ENCODE peak calls at places on chromosomes 13 and 19, in nine cellular contexts. L, C, H, O, N, K, P, J and F are unnamed samples.

GRCh38 chr19:35211545-35212230 is 16.9 kb downstream of the FAM187B start:
- DNase-seq in L (no peak), C (no peak), H (no peak), O (peak), N (peak), K (no peak), P (no peak), J (no peak), F (no peak)

GRCh38 chr13:91368101-91368500 is 20.6 kb downstream of the MIR17HG start:
- DNase-seq in L (no peak), C (no peak), H (no peak), O (no peak), N (no peak), K (no peak), P (no peak), J (no peak), F (no peak)

GRCh38 chr13:32115069-32115468 is 83.5 kb downstream of the FRY start:
- DNase-seq in L (no peak), C (no peak), H (no peak), O (no peak), N (no peak), K (no peak), P (no peak), J (no peak), F (no peak)

GRCh38 chr13:59120297-59120843 is 1043.4 kb downstream of the DIAPH3 start:
- DNase-seq in L (peak), C (no peak), H (no peak), O (no peak), N (no peak), K (no peak), P (no peak), J (no peak), F (peak)

GRCh38 chr19:14175351-14175792 is 30.6 kb downstream of the ADGRL1 start:
- DNase-seq in L (no peak), C (no peak), H (no peak), O (no peak), N (no peak), K (no peak), P (no peak), J (no peak), F (no peak)

GRCh38 chr19:7386308-7386707 is 37.6 kb downstream of the ARHGEF18 start:
- DNase-seq in L (no peak), C (no peak), H (no peak), O (no peak), N (no peak), K (peak), P (peak), J (no peak), F (no peak)

GRCh38 chr19:15180451-15181390 is 20.1 kb downstream of the NOTCH3 start:
- DNase-seq in L (no peak), C (no peak), H (peak), O (no peak), N (no peak), K (no peak), P (peak), J (peak), F (no peak)

GRCh38 chr13:52786747-52787146 is 47.1 kb upstream of the CNMD start:
- DNase-seq in L (no peak), C (no peak), H (no peak), O (no peak), N (no peak), K (no peak), P (no peak), J (no peak), F (no peak)

GRCh38 chr13:107365466-107366215 is 797.7 kb upstream of the ARGLU1 start:
- DNase-seq in L (peak), C (no peak), H (no peak), O (no peak), N (no peak), K (peak), P (peak), J (no peak), F (peak)

GRCh38 chr19:13839938-13840750 is 36.8 kb upstream of the NANOS3 start:
- DNase-seq in L (no peak), C (no peak), H (peak), O (no peak), N (no peak), K (peak), P (peak), J (peak), F (no peak)

GRCh38 chr19:1825909-1826556 is 14.0 kb upstream of the ATP8B3 start:
- DNase-seq in L (peak), C (no peak), H (peak), O (peak), N (peak), K (peak), P (peak), J (peak), F (peak)

GRCh38 chr19:48496959-48497727 is 14.5 kb downstream of the LMTK3 start:
- DNase-seq in L (no peak), C (no peak), H (no peak), O (no peak), N (no peak), K (no peak), P (no peak), J (no peak), F (no peak)

GRCh38 chr19:5186293-5187050 is 154.1 kb downstream of the PTPRS start:
- DNase-seq in L (peak), C (no peak), H (no peak), O (no peak), N (no peak), K (peak), P (peak), J (no peak), F (peak)

GRCh38 chr13:23322353-23323336 is 110.9 kb downstream of the SACS start:
- DNase-seq in L (no peak), C (no peak), H (no peak), O (no peak), N (no peak), K (peak), P (peak), J (no peak), F (no peak)

GRCh38 chr19:8355631-8356402 is 8.1 kb upstream of the ANGPTL4 start:
- DNase-seq in L (peak), C (peak), H (peak), O (no peak), N (no peak), K (peak), P (peak), J (no peak), F (peak)

GRCh38 chr13:85314686-85315085 is 484.5 kb downstream of the SLITRK6 start:
- DNase-seq in L (no peak), C (no peak), H (no peak), O (no peak), N (no peak), K (no peak), P (no peak), J (no peak), F (no peak)

GRCh38 chr19:53102701-53103140 is 501 bp downstream of the ZNF160 start:
- DNase-seq in L (peak), C (no peak), H (no peak), O (no peak), N (peak), K (no peak), P (peak), J (peak), F (peak)

GRCh38 chr13:101623469-101624209 is 171.2 kb downstream of the ITGBL1 start:
- DNase-seq in L (peak), C (no peak), H (no peak), O (no peak), N (no peak), K (peak), P (peak), J (no peak), F (no peak)

GRCh38 chr13:88926890-88927502 is 1255.8 kb downstream of the SLITRK5 start:
- DNase-seq in L (no peak), C (no peak), H (no peak), O (no peak), N (no peak), K (no peak), P (no peak), J (peak), F (no peak)

GRCh38 chr13:26051231-26052135 is at the start of gene SHISA2:
- DNase-seq in L (peak), C (no peak), H (no peak), O (no peak), N (peak), K (peak), P (peak), J (peak), F (peak)

GRCh38 chr13:97471721-97472120 is 37.8 kb downstream of the RAP2A start:
- DNase-seq in L (peak), C (no peak), H (no peak), O (no peak), N (no peak), K (no peak), P (no peak), J (no peak), F (no peak)

GRCh38 chr19:33263325-33264023 is 37.8 kb upstream of the SLC7A10 start:
- DNase-seq in L (no peak), C (no peak), H (no peak), O (no peak), N (no peak), K (no peak), P (no peak), J (no peak), F (no peak)

GRCh38 chr19:54158812-54159351 is 639 bp downstream of the LENG1 start:
- DNase-seq in L (no peak), C (no peak), H (no peak), O (no peak), N (no peak), K (no peak), P (no peak), J (no peak), F (no peak)

GRCh38 chr13:68995972-68996670 is 1111.5 kb upstream of the ATXN8OS start:
- DNase-seq in L (no peak), C (no peak), H (no peak), O (no peak), N (no peak), K (no peak), P (no peak), J (no peak), F (no peak)

GRCh38 chr19:15636026-15636425 is 4.7 kb upstream of the CYP4F3 start:
- DNase-seq in L (no peak), C (no peak), H (no peak), O (no peak), N (no peak), K (no peak), P (no peak), J (no peak), F (no peak)

GRCh38 chr13:35978607-35979316 is 152.4 kb downstream of the DCLK1 start:
- DNase-seq in L (peak), C (no peak), H (peak), O (no peak), N (no peak), K (peak), P (peak), J (no peak), F (peak)

GRCh38 chr19:35557539-35558399 is 5.7 kb downstream of the ATP4A start:
- DNase-seq in L (peak), C (no peak), H (peak), O (no peak), N (peak), K (peak), P (peak), J (peak), F (peak)

GRCh38 chr19:6066661-6067646 is 43.3 kb downstream of the RFX2 start:
- DNase-seq in L (peak), C (peak), H (peak), O (peak), N (peak), K (peak), P (peak), J (peak), F (peak)

GRCh38 chr19:49848938-49849337 is 2.0 kb upstream of the PTOV1 start:
- DNase-seq in L (no peak), C (no peak), H (no peak), O (no peak), N (no peak), K (no peak), P (no peak), J (no peak), F (no peak)

GRCh38 chr19:29967623-29968022 is 25.6 kb downstream of the URI1 start:
- DNase-seq in L (peak), C (no peak), H (no peak), O (no peak), N (no peak), K (no peak), P (peak), J (no peak), F (peak)

GRCh38 chr19:46849610-46850009 is 1.0 kb downstream of the AP2S1 start:
- DNase-seq in L (peak), C (no peak), H (no peak), O (no peak), N (no peak), K (no peak), P (no peak), J (peak), F (no peak)

GRCh38 chr13:36758345-36758744 is 60.7 kb upstream of the RFXAP start:
- DNase-seq in L (no peak), C (no peak), H (peak), O (no peak), N (no peak), K (no peak), P (no peak), J (no peak), F (no peak)

GRCh38 chr13:29369060-29369743 is 226.3 kb downstream of the SLC7A1 start:
- DNase-seq in L (peak), C (no peak), H (no peak), O (no peak), N (no peak), K (peak), P (peak), J (no peak), F (peak)

GRCh38 chr19:11964858-11965645 is at the start of gene ZNF763:
- DNase-seq in L (peak), C (peak), H (peak), O (peak), N (peak), K (peak), P (peak), J (peak), F (peak)

GRCh38 chr13:74465279-74465678 is 331.1 kb upstream of the KLF12 start:
- DNase-seq in L (no peak), C (no peak), H (no peak), O (no peak), N (no peak), K (no peak), P (no peak), J (no peak), F (no peak)

GRCh38 chr19:38849746-38850230 is at the start of gene HNRNPL:
- DNase-seq in L (no peak), C (no peak), H (peak), O (no peak), N (peak), K (no peak), P (no peak), J (peak), F (no peak)

GRCh38 chr19:29308977-29309520 is 96.1 kb upstream of the UQCRFS1 start:
- DNase-seq in L (no peak), C (no peak), H (no peak), O (no peak), N (no peak), K (no peak), P (no peak), J (no peak), F (no peak)

GRCh38 chr19:4981681-4981958 is 12.7 kb downstream of the KDM4B start:
- DNase-seq in L (no peak), C (no peak), H (no peak), O (no peak), N (no peak), K (no peak), P (no peak), J (no peak), F (no peak)

GRCh38 chr19:31167695-31168094 is 181.5 kb downstream of the TSHZ3 start:
- DNase-seq in L (no peak), C (no peak), H (no peak), O (no peak), N (no peak), K (no peak), P (no peak), J (no peak), F (no peak)

GRCh38 chr19:42514449-42514848 is 13.8 kb downstream of the CEACAM1 start:
- DNase-seq in L (no peak), C (no peak), H (no peak), O (no peak), N (no peak), K (peak), P (peak), J (no peak), F (no peak)

GRCh38 chr13:96000069-96000468 is 53.1 kb downstream of the UGGT2 start:
- DNase-seq in L (peak), C (no peak), H (no peak), O (no peak), N (no peak), K (no peak), P (no peak), J (no peak), F (no peak)
- TF ChIP-seq CTCF in L (no peak), C (no peak), H (no peak), O (no peak), N (no peak), K (no peak), P (no peak), J (no peak), F (no peak)

GRCh38 chr19:17966497-17967257 is at the start of gene KCNN1:
- DNase-seq in L (no peak), C (no peak), H (no peak), O (no peak), N (no peak), K (no peak), P (no peak), J (no peak), F (no peak)

GRCh38 chr19:17966115-17966455 is 822 bp upstream of the KCNN1 start:
- DNase-seq in L (no peak), C (no peak), H (no peak), O (no peak), N (no peak), K (no peak), P (no peak), J (no peak), F (no peak)

GRCh38 chr19:17969096-17969792 is 2.3 kb downstream of the KCNN1 start:
- DNase-seq in L (no peak), C (no peak), H (no peak), O (no peak), N (no peak), K (no peak), P (no peak), J (no peak), F (no peak)

GRCh38 chr19:17968376-17968775 is 1.5 kb downstream of the KCNN1 start:
- DNase-seq in L (no peak), C (no peak), H (no peak), O (no peak), N (no peak), K (no peak), P (no peak), J (no peak), F (no peak)

GRCh38 chr19:17967258-17968051 is 548 bp downstream of the KCNN1 start:
- DNase-seq in L (no peak), C (no peak), H (no peak), O (no peak), N (no peak), K (no peak), P (no peak), J (no peak), F (no peak)
- H3K4me3 ChIP-seq in L (no peak), C (no peak), H (no peak), O (no peak), N (no peak), K (no peak), P (no peak), J (no peak), F (peak)

GRCh38 chr13:77749481-77749880 is 52.0 kb downstream of the SLAIN1 start:
- DNase-seq in L (no peak), C (no peak), H (no peak), O (no peak), N (no peak), K (no peak), P (no peak), J (no peak), F (no peak)
- TF ChIP-seq CTCF in L (no peak), C (no peak), H (no peak), O (no peak), N (no peak), K (no peak), P (no peak), J (no peak), F (no peak)

DNA sequence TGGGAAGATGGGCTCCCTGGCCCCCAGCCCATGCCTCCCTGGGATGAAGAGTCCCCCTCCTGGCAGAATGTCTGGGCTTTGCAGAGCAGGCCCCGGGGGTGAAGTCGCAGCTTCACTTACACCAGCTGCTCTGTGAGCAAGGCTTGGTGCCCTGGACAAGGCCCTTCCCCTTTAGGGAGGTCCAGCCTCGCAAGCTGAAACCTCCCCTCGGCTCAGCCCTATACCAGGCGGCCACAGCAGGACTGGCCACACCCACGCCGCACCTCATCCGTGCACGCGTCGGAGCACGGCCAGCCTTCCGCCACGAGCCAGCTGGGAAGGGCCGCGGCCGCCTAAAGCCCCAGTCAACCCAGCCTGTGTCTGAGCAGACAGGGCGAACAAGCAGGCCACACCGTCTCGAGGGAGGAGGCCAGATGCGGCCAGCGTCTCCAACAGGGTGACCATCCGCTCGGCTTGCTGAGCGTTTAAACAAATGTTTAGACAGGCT is 83.2 kb upstream of the MCF2L start:
- DNase-seq in L (peak), C (no peak), H (peak), O (peak), N (peak), K (peak), P (peak), J (peak), F (peak)
- H3K4me3 ChIP-seq in L (peak), C (peak), H (no peak), O (no peak), N (peak), K (no peak), P (peak), J (peak), F (peak)

GRCh38 chr19:41253660-41254059 is 10.5 kb upstream of the HNRNPUL1 start:
- DNase-seq in L (no peak), C (no peak), H (no peak), O (no peak), N (no peak), K (no peak), P (no peak), J (no peak), F (no peak)

GRCh38 chr19:41244117-41244516 is 20.1 kb upstream of the HNRNPUL1 start:
- DNase-seq in L (no peak), C (no peak), H (no peak), O (no peak), N (no peak), K (no peak), P (no peak), J (no peak), F (no peak)

GRCh38 chr19:41245779-41246297 is 18.3 kb upstream of the HNRNPUL1 start:
- DNase-seq in L (no peak), C (no peak), H (no peak), O (no peak), N (no peak), K (no peak), P (no peak), J (no peak), F (no peak)

GRCh38 chr19:41249707-41250423 is 14.3 kb upstream of the HNRNPUL1 start:
- DNase-seq in L (no peak), C (no peak), H (no peak), O (no peak), N (no peak), K (peak), P (peak), J (no peak), F (no peak)

GRCh38 chr19:41248895-41249294 is 15.3 kb upstream of the HNRNPUL1 start:
- DNase-seq in L (no peak), C (no peak), H (no peak), O (no peak), N (no peak), K (no peak), P (no peak), J (no peak), F (no peak)
- TF ChIP-seq CTCF in L (no peak), C (no peak), H (no peak), O (no peak), N (no peak), K (no peak), P (no peak), J (no peak), F (no peak)

GRCh38 chr13:113474179-113474578 is 16.3 kb downstream of the DCUN1D2 start:
- DNase-seq in L (peak), C (no peak), H (peak), O (no peak), N (no peak), K (no peak), P (peak), J (no peak), F (peak)
- H3K4me3 ChIP-seq in L (no peak), C (no peak), H (no peak), O (no peak), N (no peak), K (no peak), P (no peak), J (no peak), F (no peak)